ENCODE peak calls at places on chromosomes 4 and X, in four cellular contexts. U is cardiac muscle cell, Y is suprapubic skin, L is lower lobe of right lung. B is an unnamed sample.

GRCh38 chr4:108398326-108398725 is 222.1 kb upstream of the RPL34 start:
- DNase-seq in U (no peak), Y (no peak), L (no peak), B (no peak)

GRCh38 chrX:153488231-153488914 is 6.4 kb upstream of the BGN start:
- DNase-seq in Y (no peak), L (no peak), U (no peak), B (no peak)

GRCh38 chr4:129545599-129546278 is 449.8 kb downstream of the C4orf33 start:
- DNase-seq in L (peak), U (peak), Y (no peak), B (no peak)

GRCh38 chr4:25913056-25913850 is 767 bp upstream of the SMIM20 start:
- DNase-seq in Y (no peak), L (peak), U (no peak), B (peak)

GRCh38 chr4:53929311-53929710 is 135.1 kb downstream of the CHIC2 start:
- DNase-seq in U (no peak), L (no peak), Y (no peak), B (no peak)

GRCh38 chrX:136041254-136041812 is 56.1 kb downstream of the SLC9A6 start:
- DNase-seq in Y (no peak), U (no peak), L (no peak), B (no peak)

GRCh38 chr4:10613926-10614478 is 70.6 kb downstream of the CLNK start:
- DNase-seq in L (no peak), Y (no peak), U (no peak), B (no peak)

GRCh38 chrX:77638397-77638796 is 147.6 kb downstream of the ATRX start:
- DNase-seq in L (no peak), Y (no peak), U (no peak), B (no peak)

GRCh38 chr4:162782096-162782777 is 384.5 kb downstream of the NAF1 start:
- DNase-seq in L (no peak), U (no peak), Y (no peak), B (no peak)

GRCh38 chr4:105786748-105787147 is 78.2 kb downstream of the GSTCD start:
- DNase-seq in L (no peak), U (no peak), Y (no peak), B (no peak)

GRCh38 chr4:27000820-27001219 is 140.2 kb downstream of the STIM2 start:
- DNase-seq in Y (no peak), U (peak), L (no peak), B (no peak)

GRCh38 chr4:27000122-27000521 is 139.5 kb downstream of the STIM2 start:
- DNase-seq in U (no peak), L (no peak), Y (no peak), B (no peak)

GRCh38 chr4:27003602-27004238 is 143.1 kb downstream of the STIM2 start:
- DNase-seq in Y (no peak), L (no peak), U (no peak), B (no peak)

GRCh38 chr4:26999689-27000088 is 139.0 kb downstream of the STIM2 start:
- DNase-seq in U (no peak), L (no peak), Y (no peak), B (no peak)

GRCh38 chr4:27001398-27002164 is 140.9 kb downstream of the STIM2 start:
- DNase-seq in Y (no peak), U (no peak), L (no peak), B (no peak)
- TF ChIP-seq CTCF in Y (no peak), U (no peak), L (no peak), B (no peak)

DNA sequence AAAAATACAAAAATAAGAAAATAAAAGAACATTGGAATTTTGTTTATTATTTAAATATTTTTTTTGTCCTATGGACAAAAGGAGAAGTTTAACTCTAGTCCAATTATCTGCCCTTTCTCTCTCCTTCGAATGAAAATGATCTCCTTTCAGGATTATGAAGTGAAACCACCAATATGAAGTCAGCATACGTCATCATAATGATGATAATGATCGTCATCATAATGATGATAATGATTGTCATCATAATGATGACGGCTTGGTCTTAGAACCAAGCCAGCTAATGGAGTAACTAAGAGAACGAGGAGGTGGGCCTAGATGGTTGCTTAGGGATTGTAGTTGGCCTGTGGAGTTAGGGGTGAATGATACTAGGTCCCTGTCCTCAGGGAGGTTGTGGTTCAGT is 21.9 kb upstream of the LINC00632 start:
- DNase-seq in Y (no peak), U (no peak), L (no peak), B (no peak)
- TF ChIP-seq CTCF in Y (no peak), U (no peak), L (no peak), B (no peak)

GRCh38 chr4:165345663-165346417 is 18.4 kb downstream of the MSMO1 start:
- DNase-seq in Y (no peak), U (no peak), L (no peak), B (no peak)
- TF ChIP-seq CTCF in Y (no peak), U (no peak), L (no peak), B (no peak)

GRCh38 chr4:44931720-44932119 is 205.4 kb upstream of the GNPDA2 start:
- DNase-seq in Y (no peak), L (no peak), U (no peak), B (no peak)
- TF ChIP-seq CTCF in Y (no peak), L (no peak), U (no peak), B (no peak)

GRCh38 chr4:24910504-24910903 is 2.3 kb downstream of the CCDC149 start:
- DNase-seq in U (no peak), Y (no peak), L (no peak), B (no peak)

GRCh38 chr4:24914460-24914859 is 1.6 kb upstream of the CCDC149 start:
- DNase-seq in Y (no peak), U (no peak), L (no peak), B (no peak)

GRCh38 chr4:24915121-24915922 is 2.5 kb upstream of the CCDC149 start:
- DNase-seq in L (no peak), Y (no peak), U (peak), B (no peak)

GRCh38 chr4:24913099-24913445 is 230 bp upstream of the CCDC149 start:
- DNase-seq in L (no peak), U (no peak), Y (no peak), B (no peak)

DNA sequence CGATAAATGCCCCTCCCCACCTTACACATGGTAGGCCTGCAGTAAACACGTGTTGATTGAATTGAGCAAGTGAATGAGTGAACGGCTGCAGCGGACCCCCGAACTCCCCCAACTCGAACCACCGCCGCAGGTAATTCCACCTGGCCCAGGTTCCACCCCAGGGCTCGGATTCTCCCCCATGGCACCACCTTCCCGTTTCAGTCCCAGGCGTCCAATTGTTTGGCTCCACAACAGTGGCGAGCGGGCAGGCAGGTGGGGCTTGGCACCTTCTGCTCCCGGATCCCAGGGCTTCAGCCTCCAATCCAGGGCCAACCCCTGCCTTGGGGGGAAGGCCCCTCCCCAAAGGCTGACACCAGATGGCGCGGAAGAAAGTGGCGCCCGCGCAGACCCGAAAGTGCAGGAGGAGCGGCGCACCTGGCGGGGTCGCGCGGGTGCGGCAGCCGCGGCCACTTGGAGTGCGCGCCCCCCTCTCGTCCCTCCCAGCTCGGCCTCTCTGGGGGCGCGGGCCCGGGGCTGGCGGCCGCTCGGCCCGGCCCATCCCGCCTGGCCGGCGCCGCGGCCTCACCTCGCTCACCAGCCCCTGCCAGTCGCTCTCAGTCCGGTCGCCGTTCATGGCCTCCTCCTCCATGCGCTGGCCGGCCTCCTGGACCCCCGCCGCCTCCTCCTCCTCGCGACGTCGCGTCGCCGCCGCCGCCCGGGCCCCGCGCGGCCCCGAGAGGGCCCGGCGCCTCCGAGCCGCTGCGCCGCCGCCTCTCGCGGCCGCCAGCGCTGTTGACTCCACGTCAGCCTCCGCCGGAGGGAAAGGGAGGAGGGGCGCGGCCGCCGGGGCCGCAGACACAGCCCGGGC is at the start of gene CCDC149:
- DNase-seq in U (peak), L (peak), Y (peak), B (no peak)
- TF ChIP-seq CTCF in U (no peak), L (no peak), Y (no peak), B (no peak)

GRCh38 chr4:125314676-125315570 is at the start of gene FAT4:
- DNase-seq in L (peak), Y (peak), U (peak), B (no peak)

GRCh38 chr4:125316391-125316780 is 1.6 kb downstream of the FAT4 start:
- DNase-seq in U (peak), Y (no peak), L (peak), B (no peak)

GRCh38 chr4:125313989-125314602 is 659 bp upstream of the FAT4 start:
- DNase-seq in Y (no peak), L (no peak), U (peak), B (no peak)

GRCh38 chr4:125316781-125317525 is 2.2 kb downstream of the FAT4 start:
- DNase-seq in U (peak), Y (peak), L (peak), B (no peak)

DNA sequence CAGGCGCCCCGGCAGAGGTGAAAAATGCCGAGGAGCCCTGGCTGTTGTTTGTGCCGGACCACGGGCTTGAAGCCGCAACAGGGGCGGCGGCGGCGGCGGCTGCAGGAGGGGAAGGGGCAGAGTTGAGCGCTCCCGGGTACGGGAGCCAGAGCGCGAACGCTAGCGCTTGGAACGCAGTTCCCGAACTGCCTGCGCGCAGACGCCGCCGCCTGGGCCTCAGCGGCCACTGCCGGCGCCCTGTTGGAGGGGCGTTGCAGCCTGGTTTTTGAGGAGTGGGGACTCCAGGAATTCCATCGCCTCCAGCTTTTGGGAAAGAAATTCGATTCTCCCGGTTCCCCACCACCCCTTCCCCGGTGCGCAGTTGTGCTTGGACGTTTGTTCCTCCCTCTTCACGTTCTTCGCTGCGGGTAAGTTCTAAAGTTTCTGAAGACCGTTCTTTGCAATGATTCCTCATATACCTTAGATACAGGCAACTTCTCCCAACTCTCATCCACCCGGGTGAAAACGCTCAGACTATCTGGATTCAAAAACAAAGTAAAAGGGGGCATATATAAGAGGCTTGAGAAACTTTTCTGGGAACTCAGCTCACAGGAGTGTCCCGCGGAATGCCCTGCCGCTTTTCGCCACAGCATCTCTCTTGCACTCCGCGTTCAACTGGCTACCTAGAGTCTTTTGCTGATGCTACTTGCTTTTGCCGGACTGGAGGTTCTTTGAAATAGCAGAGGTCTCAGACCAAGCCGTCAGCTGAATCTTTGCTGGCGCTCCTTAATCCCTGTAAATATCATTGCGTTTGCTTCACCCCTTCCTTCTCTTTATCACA is 1.0 kb downstream of the FAT4 start:
- DNase-seq in U (peak), L (peak), Y (no peak), B (no peak)
- TF ChIP-seq CTCF in U (peak), L (peak), Y (no peak), B (no peak)

GRCh38 chrX:72107320-72107719 is 24.4 kb downstream of the RTL5 start:
- DNase-seq in U (no peak), L (no peak), Y (no peak), B (peak)
- TF ChIP-seq CTCF in U (no peak), L (no peak), Y (no peak), B (no peak)